ENCODE peak calls at places on chromosome 12, in ten cellular contexts. J is astrocyte; Q is lower leg skin; H is AG04449; O is A673; B is CD8-positive, alpha-beta T cell; X is IMR-90; S is PC-3; V is cardiac fibroblast; K is fibroblast of lung. M is an unnamed sample.

GRCh38 chr12:93567174-93567573 is 5.3 kb upstream of the SOCS2 start:
- DNase-seq in O (no peak), X (no peak), J (peak; percentile 8), S (no peak), H (no peak), B (no peak), K (peak; percentile 27), Q (no peak), V (no peak), M (no peak)

GRCh38 chr12:138171-138897 is 71.8 kb downstream of the IQSEC3 start:
- DNase-seq in V (no peak), K (no peak), X (no peak), O (no peak), B (no peak), S (no peak), J (no peak), H (no peak), Q (no peak), M (no peak)

GRCh38 chr12:119157528-119157927 is 21.2 kb upstream of the HSPB8 start:
- DNase-seq in B (no peak), J (no peak), O (no peak), X (no peak), V (no peak), H (no peak), S (no peak), K (no peak), Q (no peak), M (no peak)

GRCh38 chr12:100114574-100114973 is 28.1 kb downstream of the BLTP3B start:
- DNase-seq in X (no peak), H (no peak), S (no peak), V (no peak), B (no peak), Q (no peak), J (peak; percentile 16), K (peak; percentile 28), O (peak; percentile 67), M (peak; percentile 36)

GRCh38 chr12:12736759-12737676 is 19.9 kb downstream of the CDKN1B start:
- DNase-seq in S (peak; percentile 58), B (peak; percentile 72), O (peak; percentile 59), X (peak; percentile 85), K (peak; percentile 91), Q (no peak), V (peak; percentile 86), J (peak; percentile 86), H (no peak), M (peak; percentile 76)

GRCh38 chr12:40015360-40015759 is 90.5 kb downstream of the SLC2A13 start:
- DNase-seq in Q (no peak), B (no peak), X (no peak), S (peak; percentile 21), K (no peak), V (peak; percentile 18), H (no peak), O (no peak), J (no peak), M (no peak)

GRCh38 chr12:66235626-66236281 is 46.7 kb downstream of the IRAK3 start:
- DNase-seq in S (no peak), Q (no peak), K (no peak), J (no peak), B (no peak), X (peak; percentile 4), H (no peak), V (peak; percentile 38), O (peak; percentile 22), M (peak; percentile 13)

GRCh38 chr12:6955462-6956331 is 4.5 kb downstream of the PTPN6 start:
- DNase-seq in H (no peak), S (no peak), V (no peak), K (no peak), Q (no peak), J (no peak), O (no peak), B (no peak), X (no peak), M (no peak)

DNA sequence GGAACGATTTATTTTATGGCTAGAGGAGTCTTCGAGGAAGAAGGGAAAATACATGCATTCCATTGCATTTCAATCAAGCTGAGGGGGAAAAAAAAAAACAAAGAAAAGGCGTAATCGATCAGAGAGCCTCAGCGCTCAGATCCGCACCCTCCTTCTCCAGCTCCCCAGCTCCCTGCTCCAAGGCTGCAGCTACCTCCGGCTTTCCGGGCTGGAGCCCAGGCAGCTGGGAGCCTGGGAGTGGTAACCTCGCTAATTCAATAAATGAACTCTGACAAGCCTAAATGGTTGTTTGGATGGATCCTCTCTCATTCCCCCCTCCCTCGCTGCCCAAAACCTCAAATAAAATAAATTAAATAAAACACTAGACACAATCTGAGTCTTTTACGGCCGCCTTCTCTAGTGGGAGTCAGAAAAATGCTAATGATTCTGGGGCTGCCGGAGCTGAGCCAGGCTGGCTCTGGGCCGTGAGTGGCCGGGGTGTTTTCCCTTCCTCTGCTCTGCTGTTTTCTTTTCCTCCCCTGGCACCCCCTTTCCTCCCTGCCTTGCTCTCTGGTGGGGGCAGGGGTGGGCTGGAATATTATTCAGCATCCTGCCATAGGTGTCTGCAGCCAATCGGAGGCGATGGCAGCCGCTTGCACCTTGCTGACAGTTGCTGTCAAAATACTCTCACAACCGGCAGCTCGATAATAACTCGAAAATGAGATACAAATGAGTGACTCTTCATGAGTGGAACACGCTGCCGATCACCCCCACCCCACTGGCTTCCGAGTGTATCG is 76.1 kb downstream of the RBM19 start:
- DNase-seq in Q (no peak), H (no peak), X (no peak), O (no peak), B (no peak), V (no peak), S (no peak), K (peak; percentile 24), J (no peak), M (peak; percentile 11)
- H3K4me3 ChIP-seq in Q (no peak overlapping the region), H (peak overlapping the region; percentile 23), X (no peak overlapping the region), O (no peak overlapping the region), B (no peak overlapping the region), V (no peak overlapping the region), S (no peak overlapping the region), K (peak overlapping the region; percentile 14), J (no peak overlapping the region), M (peak overlapping the region; percentile 12)

GRCh38 chr12:124168016-124168415 is 126.9 kb upstream of the RFLNA start:
- DNase-seq in V (no peak), H (no peak), J (no peak), Q (no peak), S (no peak), O (no peak), X (no peak), B (no peak), K (no peak), M (no peak)

GRCh38 chr12:124170756-124171155 is 124.1 kb upstream of the RFLNA start:
- DNase-seq in Q (no peak), S (no peak), B (no peak), V (no peak), X (no peak), J (peak; percentile 6), H (no peak), O (no peak), K (peak; percentile 15), M (peak; percentile 21)

GRCh38 chr12:124171231-124171985 is 123.5 kb upstream of the RFLNA start:
- DNase-seq in Q (no peak), K (no peak), V (no peak), H (no peak), O (no peak), X (no peak), J (no peak), B (no peak), S (no peak), M (no peak)

GRCh38 chr12:124167141-124167540 is 127.8 kb upstream of the RFLNA start:
- DNase-seq in V (no peak), O (no peak), X (no peak), Q (no peak), J (no peak), B (no peak), H (no peak), S (no peak), K (no peak), M (no peak)

GRCh38 chr12:124169577-124169976 is 125.3 kb upstream of the RFLNA start:
- DNase-seq in Q (no peak), V (no peak), K (no peak), J (no peak), O (no peak), X (no peak), H (no peak), B (no peak), S (no peak), M (no peak)
- H3K4me3 ChIP-seq in Q (no peak overlapping the region), V (no peak overlapping the region), K (no peak overlapping the region), J (no peak overlapping the region), O (no peak overlapping the region), X (no peak overlapping the region), H (no peak overlapping the region), B (no peak overlapping the region), S (no peak overlapping the region), M (no peak overlapping the region)

GRCh38 chr12:109767456-109767855 is 53.8 kb downstream of the FAM222A start:
- DNase-seq in Q (peak; percentile 21), J (no peak), X (no peak), O (no peak), B (no peak), S (no peak), H (no peak), K (no peak), V (no peak), M (no peak)
- H3K4me3 ChIP-seq in Q (no peak overlapping the region), J (no peak overlapping the region), X (no peak overlapping the region), O (no peak overlapping the region), B (no peak overlapping the region), S (no peak overlapping the region), H (no peak overlapping the region), K (no peak overlapping the region), V (no peak overlapping the region), M (no peak overlapping the region)

DNA sequence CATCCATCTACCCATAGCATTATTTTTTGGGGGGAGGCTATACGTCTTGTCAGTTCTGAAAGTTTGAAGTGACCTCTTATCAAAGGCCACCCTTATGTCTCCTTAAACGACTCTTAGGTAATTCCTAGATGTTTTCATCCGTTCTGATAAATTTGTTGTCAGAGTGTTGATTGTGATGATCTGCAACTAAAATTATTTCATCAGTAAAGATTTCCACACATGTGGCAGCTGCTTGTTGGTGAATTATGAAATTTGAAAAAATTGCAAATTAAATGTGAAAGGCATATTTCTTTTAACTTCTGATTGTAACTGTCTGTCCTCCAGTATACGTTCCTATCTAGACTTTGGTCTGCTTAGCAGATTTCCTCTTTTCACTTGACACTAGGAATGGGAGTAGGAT is 1.4 kb downstream of the ADIPOR2 start:
- DNase-seq in K (no peak), H (no peak), V (no peak), O (no peak), J (no peak), X (no peak), B (no peak), S (no peak), Q (no peak), M (no peak)
- H3K4me3 ChIP-seq in K (peak overlapping the region; percentile 97), H (peak overlapping the region; percentile 91), V (peak overlapping the region; percentile 11), O (peak overlapping the region; percentile 87), J (peak overlapping the region; percentile 83), X (no peak overlapping the region), B (no peak overlapping the region), S (peak overlapping the region; percentile 99), Q (no peak overlapping the region), M (peak overlapping the region; percentile 91)

GRCh38 chr12:92511776-92512175 is 191.0 kb upstream of the PLEKHG7 start:
- DNase-seq in V (no peak), H (no peak), S (no peak), K (no peak), Q (no peak), J (no peak), X (no peak), O (no peak), B (no peak), M (no peak)
- H3K4me3 ChIP-seq in V (no peak overlapping the region), H (no peak overlapping the region), S (no peak overlapping the region), K (no peak overlapping the region), Q (no peak overlapping the region), J (no peak overlapping the region), X (no peak overlapping the region), O (no peak overlapping the region), B (no peak overlapping the region), M (no peak overlapping the region)